ENCODE peak calls at places on chromosomes 1 and 21, in ten cellular contexts. P is NCI-H1436; X is stimulated activated CD4-positive, alpha-beta T cell treated with anti-CD3 and anti-CD28 coated beads, Interleukin-4, amount 100 ng/mL, for 4 hours; D is NCI-H748 treated with DMSO at 0.1 percent for 48 hours; E is cardiac muscle cell; Z is HEK293T; T is sciatic nerve; A is stimulated activated CD8-positive, alpha-beta memory T cell treated with anti-CD3 and anti-CD28 coated beads, Interleukin-15, amount 100 ng/mL, for 24 hours; F is GM12878; C is left ventricle myocardium superior. Y is an unnamed sample.

GRCh38 chr1:187920976-187921375 is 1092.2 kb downstream of the PLA2G4A start:
- DNase-seq in P (no peak), X (no peak), D (no peak), E (no peak), Z (no peak), T (no peak), A (no peak), F (no peak), C (no peak), Y (no peak)

GRCh38 chr1:233087001-233087881 is 136.8 kb downstream of the NTPCR start:
- DNase-seq in P (no peak), X (no peak), D (no peak), E (no peak), Z (no peak), T (no peak), A (no peak), F (no peak), C (no peak), Y (no peak)

GRCh38 chr1:107532318-107532717 is 391.5 kb downstream of the NTNG1 start:
- DNase-seq in P (no peak), X (no peak), D (no peak), E (no peak), Z (no peak), T (no peak), A (no peak), F (no peak), C (no peak), Y (no peak)

GRCh38 chr1:240031009-240031408 is 60.7 kb upstream of the FMN2 start:
- DNase-seq in P (no peak), X (no peak), D (no peak), E (no peak), Z (no peak), T (no peak), A (no peak), F (no peak), C (no peak), Y (no peak)

GRCh38 chr1:226919587-226919986 is 20.5 kb upstream of the COQ8A start:
- DNase-seq in P (no peak), X (no peak), D (no peak), E (no peak), Z (no peak), T (no peak), A (no peak), F (no peak), C (no peak), Y (no peak)

GRCh38 chr1:193408782-193409293 is 222.4 kb upstream of the B3GALT2 start:
- DNase-seq in P (no peak), X (no peak), D (no peak), E (peak; percentile 93), Z (no peak), T (peak; percentile 82), A (no peak), F (no peak), C (peak; percentile 87), Y (no peak)

GRCh38 chr21:42684109-42684916 is 30.9 kb downstream of the PDE9A start:
- DNase-seq in P (no peak), X (peak; percentile 36), D (no peak), E (no peak), Z (no peak), T (no peak), A (peak; percentile 12), F (no peak), C (no peak), Y (no peak)

GRCh38 chr1:12179111-12179519 is 12.3 kb downstream of the TNFRSF1B start:
- DNase-seq in P (no peak), X (peak; percentile 69), D (no peak), E (no peak), Z (no peak), T (no peak), A (no peak), F (no peak), C (no peak), Y (no peak)

GRCh38 chr21:27648560-27648959 is 681.7 kb upstream of the ADAMTS5 start:
- DNase-seq in P (no peak), X (no peak), D (no peak), E (no peak), Z (no peak), T (no peak), A (no peak), F (no peak), C (no peak), Y (no peak)

GRCh38 chr1:233327938-233328660 is 575 bp downstream of the MAP3K21 start:
- DNase-seq in P (peak; percentile 29), X (peak; percentile 24), D (no peak), E (peak; percentile 55), Z (peak; percentile 27), T (peak; percentile 56), A (no peak), F (no peak), C (peak; percentile 32), Y (peak; percentile 14)

GRCh38 chr1:36176151-36176949 is 20.4 kb downstream of the MAP7D1 start:
- DNase-seq in P (no peak), X (no peak), D (no peak), E (no peak), Z (no peak), T (no peak), A (no peak), F (no peak), C (peak; percentile 77), Y (no peak)